ENCODE peak calls at places on chromosomes 2 and 18, in six cellular contexts. One of them, this sample, is unnamed.

GRCh38 chr18:38305941-38306340 is 740.3 kb upstream of the CELF4 start:
- DNase-seq in kidney: no peak
- DNase-seq in cardiac fibroblast: no peak
- DNase-seq in cardiac muscle cell: no peak
- DNase-seq in HFF-Myc: no peak
- DNase-seq in sigmoid colon: no peak
- DNase-seq in this sample: no peak

GRCh38 chr2:25220198-25220712 is 51.9 kb upstream of the POMC start:
- DNase-seq in cardiac muscle cell: no peak
- DNase-seq in kidney: no peak
- DNase-seq in HFF-Myc: no peak
- DNase-seq in sigmoid colon: no peak
- DNase-seq in cardiac fibroblast: no peak
- DNase-seq in this sample: no peak

GRCh38 chr2:50674876-50675275 is 357.1 kb downstream of the NRXN1 start:
- DNase-seq in HFF-Myc: no peak
- DNase-seq in cardiac muscle cell: no peak
- DNase-seq in kidney: no peak
- DNase-seq in cardiac fibroblast: no peak
- DNase-seq in sigmoid colon: no peak
- DNase-seq in this sample: no peak

GRCh38 chr18:23609390-23610008 is 23.2 kb upstream of the NPC1 start:
- DNase-seq in kidney: no peak
- DNase-seq in cardiac muscle cell: no peak
- DNase-seq in sigmoid colon: no peak
- DNase-seq in HFF-Myc: no peak
- DNase-seq in cardiac fibroblast: no peak
- DNase-seq in this sample: no peak

GRCh38 chr18:77766421-77766820 is 516.8 kb downstream of the GALR1 start:
- DNase-seq in cardiac muscle cell: no peak
- DNase-seq in sigmoid colon: no peak
- DNase-seq in HFF-Myc: no peak
- DNase-seq in cardiac fibroblast: no peak
- DNase-seq in kidney: no peak
- DNase-seq in this sample: no peak

GRCh38 chr2:238589591-238590460 is 163.1 kb downstream of the ASB1 start:
- DNase-seq in HFF-Myc: no peak
- DNase-seq in cardiac muscle cell: no peak
- DNase-seq in cardiac fibroblast: no peak
- DNase-seq in kidney: no peak
- DNase-seq in sigmoid colon: peak; percentile 58
- DNase-seq in this sample: no peak

GRCh38 chr2:218786133-218786532 is 4.2 kb downstream of the CYP27A1 start:
- DNase-seq in sigmoid colon: no peak
- DNase-seq in cardiac fibroblast: no peak
- DNase-seq in HFF-Myc: no peak
- DNase-seq in cardiac muscle cell: no peak
- DNase-seq in kidney: no peak
- DNase-seq in this sample: no peak

GRCh38 chr18:24658302-24658701 is 197.9 kb downstream of the HRH4 start:
- DNase-seq in sigmoid colon: no peak
- DNase-seq in cardiac muscle cell: no peak
- DNase-seq in HFF-Myc: no peak
- DNase-seq in cardiac fibroblast: no peak
- DNase-seq in kidney: no peak
- DNase-seq in this sample: no peak

GRCh38 chr2:121068851-121069250 is 216.2 kb downstream of the TFCP2L1 start:
- DNase-seq in HFF-Myc: no peak
- DNase-seq in cardiac muscle cell: no peak
- DNase-seq in sigmoid colon: no peak
- DNase-seq in cardiac fibroblast: no peak
- DNase-seq in kidney: no peak
- DNase-seq in this sample: no peak

GRCh38 chr2:24832526-24832925 is 39.3 kb downstream of the CENPO start:
- DNase-seq in cardiac muscle cell: no peak
- DNase-seq in sigmoid colon: peak; percentile 45
- DNase-seq in cardiac fibroblast: no peak
- DNase-seq in kidney: peak; percentile 51
- DNase-seq in HFF-Myc: no peak
- DNase-seq in this sample: no peak

DNA sequence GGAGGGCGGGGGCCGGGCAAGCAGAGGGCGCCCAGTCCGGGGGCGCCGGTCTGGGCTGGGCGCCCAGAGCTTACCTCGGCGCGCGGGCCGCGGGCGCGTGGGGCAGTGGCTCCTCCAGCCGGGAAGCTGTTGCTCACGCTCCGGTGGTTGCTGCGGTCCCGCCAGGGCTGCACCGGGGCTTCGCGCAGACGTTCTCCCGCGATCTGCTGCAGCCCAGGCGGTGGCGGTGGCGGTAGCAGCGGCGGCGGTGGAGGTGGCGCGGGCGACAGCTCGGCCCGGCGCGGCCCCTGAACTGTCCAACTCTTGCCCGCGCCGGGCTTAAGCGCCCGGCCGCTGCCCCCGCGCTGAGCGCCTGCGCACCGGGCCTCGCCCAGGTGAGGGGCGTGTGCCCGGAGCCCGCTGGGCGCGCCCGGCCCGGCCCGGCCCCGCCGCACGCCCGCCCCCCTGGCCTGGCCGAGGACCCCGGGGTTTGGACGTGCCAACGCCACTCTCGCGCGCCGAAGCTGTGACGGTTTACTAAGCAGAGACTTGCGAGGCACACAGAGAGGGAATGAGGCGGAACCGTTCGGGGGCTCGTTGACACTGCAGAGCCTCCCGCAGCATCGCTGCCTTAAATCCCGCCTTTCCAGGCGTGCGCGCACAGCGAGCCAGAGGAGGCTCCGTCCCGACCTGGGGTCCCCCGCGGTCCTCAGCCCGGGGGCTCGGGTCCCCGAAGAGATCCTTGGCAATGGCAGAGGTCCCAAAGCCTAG is at the start of gene ZNF385B:
- DNase-seq in kidney: peak; percentile 74
- DNase-seq in cardiac muscle cell: peak; percentile 69
- DNase-seq in cardiac fibroblast: no peak
- DNase-seq in sigmoid colon: peak; percentile 63
- DNase-seq in HFF-Myc: no peak
- DNase-seq in this sample: peak; percentile 6
- H3K4me3 ChIP-seq in kidney: peak within 1 kb of the TSS; percentile 60
- H3K4me3 ChIP-seq in cardiac muscle cell: peak within 1 kb of the TSS; percentile 74
- H3K4me3 ChIP-seq in cardiac fibroblast: peak within 1 kb of the TSS; percentile 46
- H3K4me3 ChIP-seq in sigmoid colon: peak within 1 kb of the TSS; percentile 47
- H3K4me3 ChIP-seq in HFF-Myc: peak within 1 kb of the TSS; percentile 21
- H3K4me3 ChIP-seq in this sample: peak within 1 kb of the TSS; percentile 49

DNA sequence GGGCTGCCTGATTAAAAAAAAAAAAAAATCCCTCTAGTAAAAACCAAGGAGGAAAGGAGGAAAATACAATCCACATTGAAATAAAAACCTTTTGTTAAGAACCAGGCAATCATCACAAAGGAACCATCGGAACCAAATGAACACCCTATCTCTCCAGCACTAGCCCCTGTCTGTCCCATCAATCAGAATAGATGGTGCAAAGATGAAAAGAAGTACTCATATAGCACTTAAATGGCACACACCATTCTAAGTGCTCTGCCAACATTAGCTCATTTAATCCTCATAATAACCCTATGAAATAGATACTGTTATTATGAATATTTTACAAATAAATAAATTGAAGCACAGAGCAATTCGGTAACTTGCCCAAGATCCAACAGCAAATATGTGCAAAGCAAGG is 38.5 kb downstream of the LRP2 start:
- DNase-seq in HFF-Myc: no peak
- DNase-seq in kidney: no peak
- DNase-seq in cardiac fibroblast: no peak
- DNase-seq in cardiac muscle cell: no peak
- DNase-seq in sigmoid colon: no peak
- DNase-seq in this sample: no peak
- TF ChIP-seq CTCF in HFF-Myc: no peak
- TF ChIP-seq CTCF in kidney: no peak
- TF ChIP-seq CTCF in cardiac fibroblast: no peak
- TF ChIP-seq CTCF in cardiac muscle cell: no peak
- TF ChIP-seq CTCF in sigmoid colon: no peak
- TF ChIP-seq CTCF in this sample: no peak

DNA sequence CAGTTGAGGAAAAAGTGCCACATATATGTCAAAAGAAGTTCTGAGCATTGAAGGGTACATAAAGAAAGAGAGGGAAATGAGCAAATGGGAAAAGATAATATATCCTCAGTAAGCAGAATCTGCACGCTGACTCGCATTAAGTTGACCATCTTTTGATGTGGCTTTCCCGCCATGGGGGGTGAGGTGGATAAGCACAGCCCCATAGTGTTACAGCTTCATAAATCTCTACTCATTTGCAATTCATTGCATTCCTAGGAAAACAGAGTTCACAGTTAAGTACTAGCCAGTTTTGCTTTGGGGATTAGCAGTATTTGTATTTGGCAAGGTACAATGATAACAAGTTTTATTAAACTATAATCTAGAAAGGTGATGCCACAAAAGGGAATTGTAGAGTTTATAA is 814.2 kb downstream of the LRP1B start:
- DNase-seq in cardiac fibroblast: no peak
- DNase-seq in HFF-Myc: no peak
- DNase-seq in kidney: no peak
- DNase-seq in sigmoid colon: no peak
- DNase-seq in cardiac muscle cell: no peak
- DNase-seq in this sample: no peak
- H3K4me3 ChIP-seq in cardiac fibroblast: no peak overlapping the region
- H3K4me3 ChIP-seq in HFF-Myc: no peak overlapping the region
- H3K4me3 ChIP-seq in kidney: no peak overlapping the region
- H3K4me3 ChIP-seq in sigmoid colon: no peak overlapping the region
- H3K4me3 ChIP-seq in cardiac muscle cell: no peak overlapping the region
- H3K4me3 ChIP-seq in this sample: no peak overlapping the region

DNA sequence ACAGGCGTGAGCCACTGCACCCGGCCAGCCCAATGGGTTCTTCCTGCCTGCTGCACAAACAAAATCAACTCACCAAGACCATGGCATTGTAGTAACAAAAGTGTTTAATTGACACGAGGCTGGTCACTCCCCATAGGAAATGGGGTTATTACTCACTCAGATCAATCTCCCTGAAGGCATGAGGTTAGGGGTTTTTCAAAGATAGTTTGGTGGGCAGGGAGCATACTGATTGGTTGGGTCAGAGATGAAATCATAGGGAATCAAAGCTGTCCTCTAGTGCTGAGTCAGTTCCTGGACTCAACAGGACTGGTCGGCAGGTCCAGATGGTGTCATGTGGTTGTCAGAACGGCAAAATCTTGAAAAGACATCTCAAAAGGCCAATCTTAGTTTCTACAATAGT is 122.2 kb downstream of the TMEM17 start:
- DNase-seq in cardiac fibroblast: peak; percentile 37
- DNase-seq in cardiac muscle cell: no peak
- DNase-seq in kidney: no peak
- DNase-seq in sigmoid colon: no peak
- DNase-seq in HFF-Myc: no peak
- DNase-seq in this sample: peak; percentile 12
- TF ChIP-seq CTCF in cardiac fibroblast: no peak
- TF ChIP-seq CTCF in cardiac muscle cell: no peak
- TF ChIP-seq CTCF in kidney: no peak
- TF ChIP-seq CTCF in sigmoid colon: no peak
- TF ChIP-seq CTCF in HFF-Myc: no peak
- TF ChIP-seq CTCF in this sample: no peak

GRCh38 chr2:64839844-64840243 is 149.4 kb upstream of the SLC1A4 start:
- DNase-seq in HFF-Myc: no peak
- DNase-seq in cardiac muscle cell: no peak
- DNase-seq in sigmoid colon: no peak
- DNase-seq in kidney: no peak
- DNase-seq in cardiac fibroblast: no peak
- DNase-seq in this sample: peak; percentile 49

GRCh38 chr2:64838817-64839216 is 150.4 kb upstream of the SLC1A4 start:
- DNase-seq in HFF-Myc: peak; percentile 66
- DNase-seq in cardiac muscle cell: no peak
- DNase-seq in cardiac fibroblast: peak; percentile 94
- DNase-seq in kidney: peak; percentile 90
- DNase-seq in sigmoid colon: no peak
- DNase-seq in this sample: peak; percentile 97

GRCh38 chr2:64841462-64841861 is 147.7 kb upstream of the SLC1A4 start:
- DNase-seq in HFF-Myc: no peak
- DNase-seq in sigmoid colon: no peak
- DNase-seq in cardiac muscle cell: no peak
- DNase-seq in cardiac fibroblast: no peak
- DNase-seq in kidney: no peak
- DNase-seq in this sample: no peak

GRCh38 chr2:64842030-64842429 is 147.2 kb upstream of the SLC1A4 start:
- DNase-seq in HFF-Myc: no peak
- DNase-seq in cardiac muscle cell: no peak
- DNase-seq in cardiac fibroblast: no peak
- DNase-seq in sigmoid colon: no peak
- DNase-seq in kidney: no peak
- DNase-seq in this sample: no peak

GRCh38 chr2:64840419-64840818 is 148.8 kb upstream of the SLC1A4 start:
- DNase-seq in kidney: no peak
- DNase-seq in sigmoid colon: no peak
- DNase-seq in HFF-Myc: no peak
- DNase-seq in cardiac muscle cell: no peak
- DNase-seq in cardiac fibroblast: peak; percentile 24
- DNase-seq in this sample: peak; percentile 66
- H3K4me3 ChIP-seq in kidney: no peak overlapping the region
- H3K4me3 ChIP-seq in sigmoid colon: no peak overlapping the region
- H3K4me3 ChIP-seq in HFF-Myc: no peak overlapping the region
- H3K4me3 ChIP-seq in cardiac muscle cell: no peak overlapping the region
- H3K4me3 ChIP-seq in cardiac fibroblast: no peak overlapping the region
- H3K4me3 ChIP-seq in this sample: no peak overlapping the region